ENCODE peak calls at places on chromosomes 1 and 21, in six cellular contexts. One of them, this sample, is unnamed. For H3K4me1, the result is how much of the 10 kb centered on the place peaks cover.

GRCh38 chr1:102891868-102892625 is 216.3 kb downstream of the COL11A1 start:
- DNase-seq in esophagus muscularis mucosa: no peak
- DNase-seq in cardiac muscle cell: peak
- DNase-seq in right lobe of liver: no peak
- DNase-seq in small intestine: no peak
- DNase-seq in SJCRH30: no peak
- DNase-seq in this sample: no peak

GRCh38 chr1:74790453-74790852 is 57.5 kb downstream of the TYW3 start:
- DNase-seq in esophagus muscularis mucosa: no peak
- DNase-seq in cardiac muscle cell: no peak
- DNase-seq in right lobe of liver: no peak
- DNase-seq in small intestine: no peak
- DNase-seq in SJCRH30: no peak
- DNase-seq in this sample: no peak

GRCh38 chr1:17305576-17306095 is 2.4 kb upstream of the PADI4 start:
- DNase-seq in esophagus muscularis mucosa: no peak
- DNase-seq in cardiac muscle cell: no peak
- DNase-seq in right lobe of liver: no peak
- DNase-seq in small intestine: no peak
- DNase-seq in SJCRH30: no peak
- DNase-seq in this sample: no peak

GRCh38 chr1:18385239-18385790 is 95.4 kb upstream of the KLHDC7A start:
- DNase-seq in esophagus muscularis mucosa: no peak
- DNase-seq in cardiac muscle cell: peak
- DNase-seq in right lobe of liver: no peak
- DNase-seq in small intestine: no peak
- DNase-seq in SJCRH30: peak
- DNase-seq in this sample: peak

GRCh38 chr1:40592107-40592773 is 60.8 kb downstream of the ZNF684 start:
- DNase-seq in esophagus muscularis mucosa: peak
- DNase-seq in cardiac muscle cell: peak
- DNase-seq in right lobe of liver: no peak
- DNase-seq in small intestine: peak
- DNase-seq in SJCRH30: peak
- DNase-seq in this sample: no peak

GRCh38 chr1:34361781-34362357 is 185.2 kb downstream of the C1orf94 start:
- DNase-seq in esophagus muscularis mucosa: peak
- DNase-seq in cardiac muscle cell: no peak
- DNase-seq in right lobe of liver: no peak
- DNase-seq in small intestine: no peak
- DNase-seq in SJCRH30: no peak
- DNase-seq in this sample: no peak

GRCh38 chr21:17427157-17427556 is 85.7 kb upstream of the CXADR start:
- DNase-seq in esophagus muscularis mucosa: no peak
- DNase-seq in cardiac muscle cell: no peak
- DNase-seq in right lobe of liver: no peak
- DNase-seq in small intestine: no peak
- DNase-seq in SJCRH30: no peak
- DNase-seq in this sample: no peak

GRCh38 chr21:46226920-46227599 is 1.5 kb downstream of the LSS start:
- DNase-seq in esophagus muscularis mucosa: no peak
- DNase-seq in cardiac muscle cell: peak
- DNase-seq in right lobe of liver: no peak
- DNase-seq in small intestine: peak
- DNase-seq in SJCRH30: peak
- DNase-seq in this sample: no peak

GRCh38 chr1:187228790-187229189 is 400.0 kb downstream of the PLA2G4A start:
- DNase-seq in esophagus muscularis mucosa: no peak
- DNase-seq in cardiac muscle cell: no peak
- DNase-seq in right lobe of liver: no peak
- DNase-seq in small intestine: no peak
- DNase-seq in SJCRH30: no peak
- DNase-seq in this sample: no peak

GRCh38 chr1:17792421-17792820 is 37.3 kb downstream of the ACTL8 start:
- DNase-seq in esophagus muscularis mucosa: no peak
- DNase-seq in cardiac muscle cell: no peak
- DNase-seq in right lobe of liver: no peak
- DNase-seq in small intestine: no peak
- DNase-seq in SJCRH30: no peak
- DNase-seq in this sample: no peak

GRCh38 chr21:15285567-15285966 is 220.8 kb upstream of the NRIP1 start:
- DNase-seq in esophagus muscularis mucosa: no peak
- DNase-seq in cardiac muscle cell: no peak
- DNase-seq in right lobe of liver: no peak
- DNase-seq in small intestine: no peak
- DNase-seq in SJCRH30: peak
- DNase-seq in this sample: no peak

GRCh38 chr1:39151267-39151666 is 53.2 kb upstream of the MACF1 start:
- DNase-seq in esophagus muscularis mucosa: no peak
- DNase-seq in cardiac muscle cell: no peak
- DNase-seq in right lobe of liver: no peak
- DNase-seq in small intestine: no peak
- DNase-seq in SJCRH30: no peak
- DNase-seq in this sample: no peak

GRCh38 chr1:234879157-234880080 is 249.2 kb downstream of the TOMM20 start:
- DNase-seq in esophagus muscularis mucosa: no peak
- DNase-seq in cardiac muscle cell: no peak
- DNase-seq in right lobe of liver: no peak
- DNase-seq in small intestine: peak
- DNase-seq in SJCRH30: no peak
- DNase-seq in this sample: no peak

GRCh38 chr1:158249646-158250045 is 4.6 kb upstream of the CD1A start:
- DNase-seq in esophagus muscularis mucosa: no peak
- DNase-seq in cardiac muscle cell: no peak
- DNase-seq in right lobe of liver: no peak
- DNase-seq in small intestine: no peak
- DNase-seq in SJCRH30: no peak
- DNase-seq in this sample: no peak

GRCh38 chr1:156551866-156552265 is 20.5 kb downstream of the IQGAP3 start:
- DNase-seq in esophagus muscularis mucosa: no peak
- DNase-seq in cardiac muscle cell: no peak
- DNase-seq in right lobe of liver: no peak
- DNase-seq in small intestine: no peak
- DNase-seq in SJCRH30: no peak
- DNase-seq in this sample: no peak

GRCh38 chr1:58548381-58548780 is 1.9 kb upstream of the OMA1 start:
- DNase-seq in esophagus muscularis mucosa: no peak
- DNase-seq in cardiac muscle cell: peak
- DNase-seq in right lobe of liver: no peak
- DNase-seq in small intestine: no peak
- DNase-seq in SJCRH30: no peak
- DNase-seq in this sample: no peak

GRCh38 chr1:183471748-183472487 is 381 bp upstream of the SMG7 start:
- DNase-seq in esophagus muscularis mucosa: peak
- DNase-seq in cardiac muscle cell: peak
- DNase-seq in right lobe of liver: peak
- DNase-seq in small intestine: peak
- DNase-seq in SJCRH30: peak
- DNase-seq in this sample: peak

GRCh38 chr21:44985441-44986401 is 45.9 kb downstream of the SLX9 start:
- DNase-seq in esophagus muscularis mucosa: no peak
- DNase-seq in cardiac muscle cell: no peak
- DNase-seq in right lobe of liver: peak
- DNase-seq in small intestine: no peak
- DNase-seq in SJCRH30: peak
- DNase-seq in this sample: peak

GRCh38 chr1:231210126-231210525 is 30.9 kb upstream of the GNPAT start:
- DNase-seq in esophagus muscularis mucosa: no peak
- DNase-seq in cardiac muscle cell: no peak
- DNase-seq in right lobe of liver: no peak
- DNase-seq in small intestine: no peak
- DNase-seq in SJCRH30: no peak
- DNase-seq in this sample: no peak

GRCh38 chr1:12163210-12163609 is 3.6 kb upstream of the TNFRSF1B start:
- DNase-seq in esophagus muscularis mucosa: no peak
- DNase-seq in cardiac muscle cell: no peak
- DNase-seq in right lobe of liver: no peak
- DNase-seq in small intestine: no peak
- DNase-seq in SJCRH30: no peak
- DNase-seq in this sample: no peak

GRCh38 chr1:188904201-188904600 is 1573.5 kb downstream of the BRINP3 start:
- DNase-seq in esophagus muscularis mucosa: no peak
- DNase-seq in cardiac muscle cell: no peak
- DNase-seq in right lobe of liver: no peak
- DNase-seq in small intestine: peak
- DNase-seq in SJCRH30: no peak
- DNase-seq in this sample: no peak

GRCh38 chr21:35303085-35303484 is 254.0 kb upstream of the RUNX1 start:
- DNase-seq in esophagus muscularis mucosa: no peak
- DNase-seq in cardiac muscle cell: peak
- DNase-seq in right lobe of liver: no peak
- DNase-seq in small intestine: peak
- DNase-seq in SJCRH30: no peak
- DNase-seq in this sample: no peak

GRCh38 chr1:205076245-205076761 is 8.0 kb downstream of the TMEM81 start:
- DNase-seq in esophagus muscularis mucosa: no peak
- DNase-seq in cardiac muscle cell: no peak
- DNase-seq in right lobe of liver: no peak
- DNase-seq in small intestine: no peak
- DNase-seq in SJCRH30: no peak
- DNase-seq in this sample: no peak

GRCh38 chr1:240797050-240797449 is 185.1 kb upstream of the GREM2 start:
- DNase-seq in esophagus muscularis mucosa: no peak
- DNase-seq in cardiac muscle cell: no peak
- DNase-seq in right lobe of liver: no peak
- DNase-seq in small intestine: peak
- DNase-seq in SJCRH30: no peak
- DNase-seq in this sample: no peak

GRCh38 chr1:67969446-67969845 is 81.0 kb downstream of the DIRAS3 start:
- DNase-seq in esophagus muscularis mucosa: no peak
- DNase-seq in cardiac muscle cell: no peak
- DNase-seq in right lobe of liver: no peak
- DNase-seq in small intestine: no peak
- DNase-seq in SJCRH30: no peak
- DNase-seq in this sample: no peak

GRCh38 chr1:77051406-77051805 is 167.8 kb downstream of the PIGK start:
- DNase-seq in esophagus muscularis mucosa: peak
- DNase-seq in cardiac muscle cell: no peak
- DNase-seq in right lobe of liver: no peak
- DNase-seq in small intestine: no peak
- DNase-seq in SJCRH30: no peak
- DNase-seq in this sample: no peak

GRCh38 chr1:61711969-61712368 is 13.0 kb downstream of the TM2D1 start:
- DNase-seq in esophagus muscularis mucosa: no peak
- DNase-seq in cardiac muscle cell: no peak
- DNase-seq in right lobe of liver: no peak
- DNase-seq in small intestine: no peak
- DNase-seq in SJCRH30: no peak
- DNase-seq in this sample: no peak
- H3K4me1 ChIP-seq in esophagus muscularis mucosa: under half
- H3K4me1 ChIP-seq in cardiac muscle cell: under half
- H3K4me1 ChIP-seq in right lobe of liver: under half
- H3K4me1 ChIP-seq in small intestine: under half
- H3K4me1 ChIP-seq in SJCRH30: under half
- H3K4me1 ChIP-seq in this sample: under half

GRCh38 chr1:94729287-94729686 is 90.9 kb upstream of the SLC44A3 start:
- DNase-seq in esophagus muscularis mucosa: peak
- DNase-seq in cardiac muscle cell: peak
- DNase-seq in right lobe of liver: no peak
- DNase-seq in small intestine: peak
- DNase-seq in SJCRH30: no peak
- DNase-seq in this sample: no peak

GRCh38 chr1:94726981-94727685 is 93.0 kb upstream of the SLC44A3 start:
- DNase-seq in esophagus muscularis mucosa: peak
- DNase-seq in cardiac muscle cell: no peak
- DNase-seq in right lobe of liver: no peak
- DNase-seq in small intestine: peak
- DNase-seq in SJCRH30: no peak
- DNase-seq in this sample: no peak

GRCh38 chr1:94730450-94730849 is 89.7 kb upstream of the SLC44A3 start:
- DNase-seq in esophagus muscularis mucosa: peak
- DNase-seq in cardiac muscle cell: no peak
- DNase-seq in right lobe of liver: no peak
- DNase-seq in small intestine: no peak
- DNase-seq in SJCRH30: no peak
- DNase-seq in this sample: no peak

GRCh38 chr1:94725566-94725965 is 94.6 kb upstream of the SLC44A3 start:
- DNase-seq in esophagus muscularis mucosa: peak
- DNase-seq in cardiac muscle cell: peak
- DNase-seq in right lobe of liver: no peak
- DNase-seq in small intestine: no peak
- DNase-seq in SJCRH30: no peak
- DNase-seq in this sample: no peak

GRCh38 chr1:94727846-94728715 is 92.1 kb upstream of the SLC44A3 start:
- DNase-seq in esophagus muscularis mucosa: peak
- DNase-seq in cardiac muscle cell: peak
- DNase-seq in right lobe of liver: no peak
- DNase-seq in small intestine: no peak
- DNase-seq in SJCRH30: peak
- DNase-seq in this sample: no peak
- H3K4me1 ChIP-seq in esophagus muscularis mucosa: under half
- H3K4me1 ChIP-seq in cardiac muscle cell: under half
- H3K4me1 ChIP-seq in right lobe of liver: under half
- H3K4me1 ChIP-seq in small intestine: under half
- H3K4me1 ChIP-seq in SJCRH30: under half
- H3K4me1 ChIP-seq in this sample: under half

GRCh38 chr1:79738101-79738500 is 731.6 kb upstream of the ADGRL4 start:
- DNase-seq in esophagus muscularis mucosa: no peak
- DNase-seq in cardiac muscle cell: no peak
- DNase-seq in right lobe of liver: no peak
- DNase-seq in small intestine: no peak
- DNase-seq in SJCRH30: no peak
- DNase-seq in this sample: no peak
- H3K4me1 ChIP-seq in esophagus muscularis mucosa: under half
- H3K4me1 ChIP-seq in cardiac muscle cell: under half
- H3K4me1 ChIP-seq in right lobe of liver: under half
- H3K4me1 ChIP-seq in small intestine: under half
- H3K4me1 ChIP-seq in SJCRH30: under half
- H3K4me1 ChIP-seq in this sample: under half

GRCh38 chr1:93599479-93599878 is 82.2 kb downstream of the BCAR3 start:
- DNase-seq in esophagus muscularis mucosa: no peak
- DNase-seq in cardiac muscle cell: no peak
- DNase-seq in right lobe of liver: no peak
- DNase-seq in small intestine: no peak
- DNase-seq in SJCRH30: no peak
- DNase-seq in this sample: no peak

GRCh38 chr1:93598861-93599439 is 82.7 kb downstream of the BCAR3 start:
- DNase-seq in esophagus muscularis mucosa: no peak
- DNase-seq in cardiac muscle cell: no peak
- DNase-seq in right lobe of liver: no peak
- DNase-seq in small intestine: no peak
- DNase-seq in SJCRH30: no peak
- DNase-seq in this sample: no peak

GRCh38 chr1:93602101-93602500 is 79.5 kb downstream of the BCAR3 start:
- DNase-seq in esophagus muscularis mucosa: no peak
- DNase-seq in cardiac muscle cell: no peak
- DNase-seq in right lobe of liver: no peak
- DNase-seq in small intestine: no peak
- DNase-seq in SJCRH30: no peak
- DNase-seq in this sample: no peak

GRCh38 chr1:93601686-93602085 is 80.0 kb downstream of the BCAR3 start:
- DNase-seq in esophagus muscularis mucosa: no peak
- DNase-seq in cardiac muscle cell: no peak
- DNase-seq in right lobe of liver: no peak
- DNase-seq in small intestine: peak
- DNase-seq in SJCRH30: no peak
- DNase-seq in this sample: no peak

GRCh38 chr1:93600663-93601062 is 81.0 kb downstream of the BCAR3 start:
- DNase-seq in esophagus muscularis mucosa: no peak
- DNase-seq in cardiac muscle cell: no peak
- DNase-seq in right lobe of liver: no peak
- DNase-seq in small intestine: no peak
- DNase-seq in SJCRH30: no peak
- DNase-seq in this sample: no peak
- H3K4me1 ChIP-seq in esophagus muscularis mucosa: half or more
- H3K4me1 ChIP-seq in cardiac muscle cell: under half
- H3K4me1 ChIP-seq in right lobe of liver: under half
- H3K4me1 ChIP-seq in small intestine: under half
- H3K4me1 ChIP-seq in SJCRH30: under half
- H3K4me1 ChIP-seq in this sample: half or more

This sample was measured in left ventricle myocardium inferior.